ENCODE peak calls at places on chromosomes 3 and 15, in eight cellular contexts. A is lung, Z is upper lobe of right lung, I is tibial artery, S is heart left ventricle, D is hepatocyte, L is left lung, O is neural progenitor cell. G is an unnamed sample. For H3K9me3, the result is how much of the 10 kb centered on the place peaks cover.

GRCh38 chr3:146498002-146498736 is 28.8 kb upstream of the PLSCR2 start:
- DNase-seq in O (no peak), S (no peak), I (no peak), A (no peak), L (no peak), Z (no peak), D (no peak), G (no peak)

GRCh38 chr3:137165117-137165806 is 207.5 kb downstream of the IL20RB start:
- DNase-seq in A (no peak), S (no peak), D (peak), I (no peak), L (no peak), O (no peak), Z (no peak), G (no peak)

GRCh38 chr3:59510576-59510975 is 460.8 kb upstream of the CFAP20DC start:
- DNase-seq in I (no peak), L (no peak), S (no peak), D (no peak), O (no peak), A (no peak), Z (no peak), G (no peak)

GRCh38 chr3:149013726-149014125 is 22.4 kb downstream of the GYG1 start:
- DNase-seq in O (no peak), S (no peak), I (no peak), A (no peak), L (no peak), Z (no peak), D (no peak), G (no peak)

GRCh38 chr3:170226426-170226960 is 4.3 kb downstream of the PRKCI start:
- DNase-seq in L (no peak), Z (no peak), S (no peak), A (no peak), O (no peak), I (no peak), D (no peak), G (no peak)

GRCh38 chr15:71532994-71533393 is 277.4 kb upstream of the NR2E3 start:
- DNase-seq in Z (no peak), L (no peak), I (no peak), A (no peak), O (peak), D (no peak), S (no peak), G (no peak)

GRCh38 chr3:43296565-43296964 is 10.2 kb downstream of the SNRK start:
- DNase-seq in Z (no peak), L (peak), D (no peak), O (no peak), S (no peak), A (no peak), I (peak), G (no peak)

GRCh38 chr15:56758770-56759449 is 25.6 kb upstream of the ZNF280D start:
- DNase-seq in A (no peak), I (no peak), D (no peak), L (no peak), S (no peak), Z (no peak), O (no peak), G (no peak)

GRCh38 chr3:48543271-48543866 is 13.2 kb downstream of the PFKFB4 start:
- DNase-seq in L (no peak), S (no peak), A (no peak), O (no peak), Z (no peak), I (peak), D (peak), G (peak)

GRCh38 chr3:46901061-46901460 is 23.5 kb downstream of the PTH1R start:
- DNase-seq in A (no peak), S (no peak), O (no peak), I (no peak), D (no peak), Z (no peak), L (peak), G (no peak)

GRCh38 chr15:101172421-101173097 is 79.3 kb downstream of the CHSY1 start:
- DNase-seq in S (no peak), D (no peak), O (peak), I (no peak), L (no peak), A (no peak), Z (no peak), G (no peak)

GRCh38 chr15:78225783-78226541 is 8.4 kb downstream of the ACSBG1 start:
- DNase-seq in O (no peak), I (no peak), Z (no peak), S (peak), A (no peak), D (no peak), L (no peak), G (no peak)

GRCh38 chr3:157122116-157122515 is 37.8 kb downstream of the CCNL1 start:
- DNase-seq in I (no peak), Z (no peak), A (no peak), L (no peak), O (no peak), D (peak), S (no peak), G (no peak)

GRCh38 chr15:45425135-45425534 is 46.8 kb upstream of the GATM start:
- DNase-seq in L (no peak), I (no peak), Z (no peak), S (no peak), D (no peak), A (no peak), O (no peak), G (no peak)

GRCh38 chr3:68067314-68067713 is 412.9 kb upstream of the SUCLG2 start:
- DNase-seq in L (no peak), Z (no peak), S (no peak), A (no peak), O (no peak), I (no peak), D (no peak), G (no peak)

GRCh38 chr15:52936489-52936888 is 146.4 kb upstream of the ONECUT1 start:
- DNase-seq in I (no peak), A (no peak), S (no peak), O (no peak), Z (no peak), D (no peak), L (no peak), G (no peak)

GRCh38 chr3:169812124-169812843 is 386 bp upstream of the LRRIQ4 start:
- DNase-seq in Z (peak), L (peak), D (peak), S (peak), O (peak), I (peak), A (peak), G (peak)

GRCh38 chr3:55485208-55485791 is 1.8 kb downstream of the WNT5A start:
- DNase-seq in Z (peak), S (peak), I (no peak), O (peak), D (peak), A (peak), L (peak), G (peak)

GRCh38 chr3:55880357-55880756 is 393.3 kb upstream of the WNT5A start:
- DNase-seq in O (no peak), S (no peak), D (no peak), L (no peak), Z (no peak), I (no peak), A (no peak), G (no peak)

GRCh38 chr3:127823590-127823857 is 1.2 kb upstream of the MGLL start:
- DNase-seq in O (no peak), S (no peak), L (no peak), A (no peak), D (no peak), Z (no peak), I (no peak), G (no peak)
- TF ChIP-seq CTCF in O (no peak), S (no peak), L (no peak), A (no peak), D (no peak), Z (no peak), I (no peak), G (no peak)

GRCh38 chr3:193305356-193305755 is 64.3 kb downstream of the PLAAT1 start:
- DNase-seq in O (no peak), Z (no peak), L (no peak), D (no peak), I (no peak), A (no peak), S (no peak), G (no peak)
- H3K9me3 ChIP-seq in O (under half), Z (under half), L (under half), D (under half), I (under half), A (under half), S (under half), G (under half)

GRCh38 chr3:107892960-107893359 is 197.9 kb downstream of the CD47 start:
- DNase-seq in O (no peak), A (no peak), I (no peak), Z (no peak), D (no peak), L (no peak), S (no peak), G (no peak)

GRCh38 chr3:107899996-107900651 is 190.7 kb downstream of the CD47 start:
- DNase-seq in A (no peak), O (no peak), D (no peak), I (no peak), L (no peak), Z (no peak), S (no peak), G (no peak)

GRCh38 chr3:107897471-107898180 is 193.2 kb downstream of the CD47 start:
- DNase-seq in O (no peak), L (no peak), Z (no peak), A (no peak), I (no peak), D (no peak), S (no peak), G (no peak)

DNA sequence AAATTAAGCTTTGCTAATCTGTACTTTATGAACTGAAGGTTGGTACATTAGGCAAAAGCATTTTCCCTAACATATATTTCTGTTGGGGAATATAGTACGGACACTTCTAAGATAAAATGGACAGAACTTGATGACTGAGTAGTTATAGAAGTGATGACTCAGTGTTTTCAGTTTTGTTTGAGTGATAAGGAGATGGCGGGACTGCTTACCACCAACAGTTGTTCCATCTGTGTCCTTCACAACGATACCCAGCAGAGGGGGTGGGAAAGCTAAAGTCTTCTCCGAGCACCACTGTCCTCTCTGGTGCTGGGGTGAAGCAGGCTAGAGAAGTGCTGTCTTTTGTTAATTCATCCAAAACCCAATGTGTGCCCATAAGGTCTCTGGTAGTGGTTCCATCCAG is 195.8 kb downstream of the CD47 start:
- DNase-seq in I (no peak), S (no peak), A (no peak), O (no peak), D (no peak), L (no peak), Z (no peak), G (no peak)
- TF ChIP-seq CTCF in I (no peak), S (no peak), A (no peak), O (no peak), D (no peak), L (no peak), Z (no peak), G (no peak)

DNA sequence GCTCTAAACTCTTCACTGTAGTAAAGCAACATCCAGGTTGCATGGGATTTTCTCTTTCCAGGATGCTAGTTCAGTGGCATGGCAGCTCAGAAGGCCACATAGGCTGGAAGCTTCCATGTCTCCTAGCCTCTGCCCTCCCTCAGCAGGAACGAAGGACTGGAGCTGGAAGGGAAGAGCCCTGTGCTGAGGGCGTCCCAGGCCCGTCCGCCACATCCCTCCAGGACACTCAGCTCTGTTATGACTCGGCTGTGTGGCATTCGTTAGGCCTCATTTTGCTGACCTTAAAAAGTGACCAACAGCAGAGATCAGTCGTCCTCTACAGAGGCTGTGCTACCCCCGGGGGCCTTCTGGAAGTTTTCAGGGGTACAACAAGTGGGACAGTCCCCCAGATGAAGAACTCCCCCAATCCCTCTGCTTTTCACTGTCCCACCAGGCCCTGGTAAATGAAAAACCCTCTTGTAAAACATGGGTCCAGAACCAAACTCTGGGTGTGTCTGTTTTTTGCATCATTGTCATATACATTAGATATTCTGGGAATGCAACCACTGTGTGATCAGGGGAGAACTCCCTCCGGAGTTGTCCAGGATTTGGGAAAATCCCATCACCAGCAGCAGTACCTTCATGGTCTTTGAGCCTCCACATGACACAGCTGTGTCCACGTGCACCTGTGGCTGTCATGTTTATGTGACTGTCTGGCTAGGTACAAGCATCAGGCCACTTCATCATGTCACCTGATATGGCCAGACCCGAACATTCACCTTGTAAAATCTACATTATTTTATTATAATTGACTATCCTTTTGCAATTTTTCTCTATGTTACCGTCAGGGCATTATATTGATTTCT is 149.9 kb downstream of the OR4M2 start:
- DNase-seq in L (no peak), D (no peak), S (no peak), A (no peak), Z (peak), O (no peak), I (no peak), G (no peak)
- H3K9me3 ChIP-seq in L (under half), D (under half), S (under half), A (under half), Z (under half), O (half or more), I (under half), G (under half)

DNA sequence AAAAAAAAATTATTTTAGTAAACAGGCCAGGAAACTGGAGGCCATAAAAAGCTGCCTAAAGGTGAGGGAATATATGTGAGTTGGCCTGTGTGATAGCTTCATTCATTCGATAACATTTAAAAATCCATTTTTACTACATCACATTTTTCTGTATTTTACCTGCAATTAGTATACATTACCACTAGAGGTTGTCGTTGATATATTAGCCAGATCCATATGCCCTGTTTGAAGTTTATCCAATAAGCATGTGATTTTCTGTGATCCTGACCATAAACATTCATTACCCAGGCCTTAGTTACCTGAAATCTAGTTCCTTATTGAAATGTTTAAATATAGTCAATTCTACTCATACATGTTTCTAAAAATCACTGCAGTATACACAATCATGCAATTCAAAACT is 71.4 kb downstream of the ARNT2 start:
- DNase-seq in D (no peak), Z (no peak), L (no peak), I (no peak), A (no peak), S (no peak), O (no peak), G (no peak)
- TF ChIP-seq CTCF in D (no peak), Z (no peak), L (no peak), I (no peak), A (no peak), S (no peak), O (peak), G (no peak)

DNA sequence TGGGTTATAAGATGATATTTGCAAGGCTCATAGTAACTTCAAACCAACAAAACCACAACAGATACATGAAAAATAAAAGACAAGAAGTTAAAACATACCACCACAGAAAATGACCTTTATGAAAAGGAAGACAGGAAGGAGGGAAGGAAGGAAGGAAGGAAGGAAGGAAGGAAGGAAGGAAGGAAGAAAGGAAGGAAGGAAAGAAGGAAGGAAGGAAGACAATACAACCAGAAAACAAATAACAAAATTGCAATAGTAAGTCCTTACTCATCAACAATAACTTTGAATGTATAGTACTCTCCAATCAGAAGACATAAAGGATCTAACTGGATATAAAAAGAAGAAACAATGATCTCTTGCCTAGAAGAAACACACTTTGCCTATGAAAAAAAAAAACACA is 287.4 kb upstream of the DCBLD2 start:
- DNase-seq in D (no peak), S (no peak), Z (no peak), O (no peak), L (no peak), A (no peak), I (no peak), G (no peak)
- H3K9me3 ChIP-seq in D (under half), S (under half), Z (under half), O (under half), L (under half), A (under half), I (under half), G (under half)

GRCh38 chr3:152834354-152835310 is at the start of gene P2RY1:
- DNase-seq in L (peak), O (peak), S (peak), D (peak), Z (peak), I (peak), A (peak), G (peak)
- TF ChIP-seq CTCF in L (no peak), O (no peak), S (no peak), D (no peak), Z (peak), I (no peak), A (no peak), G (peak)